ENCODE peak calls at places on chromosomes 2 and 18, in ten cellular contexts. S is activated naive CD4-positive, alpha-beta T cell; C is activated CD4-positive, alpha-beta T cell treated with anti-CD3 and anti-CD28 coated beads for 48 hours; P is breast epithelium; T is AG08396; A is epithelial cell of esophagus; Z is lung; G is NCI-H1092; L is T-helper 1 cell; V is H4. W is an unnamed sample.

GRCh38 chr2:71462056-71462605 is 8.8 kb downstream of the DYSF start:
- DNase-seq in T (no peak), L (no peak), A (no peak), S (no peak), Z (no peak), C (no peak), G (no peak), P (no peak), V (no peak), W (no peak)

GRCh38 chr2:173401716-173402326 is 47.1 kb downstream of the CDCA7 start:
- DNase-seq in Z (no peak), P (no peak), V (no peak), C (no peak), S (no peak), A (peak), T (no peak), L (no peak), G (no peak), W (no peak)

GRCh38 chr2:16717477-16717876 is 51.8 kb upstream of the CYRIA start:
- DNase-seq in S (no peak), C (no peak), G (no peak), Z (no peak), V (no peak), A (peak), P (no peak), L (no peak), T (no peak), W (no peak)

GRCh38 chr2:62382757-62383156 is 123.2 kb downstream of the TMEM17 start:
- DNase-seq in Z (no peak), T (no peak), P (no peak), V (no peak), G (no peak), C (no peak), A (no peak), S (no peak), L (no peak), W (no peak)

GRCh38 chr2:42457011-42457410 is 36.8 kb downstream of the KCNG3 start:
- DNase-seq in Z (no peak), G (no peak), L (no peak), A (no peak), V (no peak), P (no peak), T (no peak), C (no peak), S (no peak), W (no peak)

GRCh38 chr2:47864566-47864965 is 41.7 kb downstream of the FBXO11 start:
- DNase-seq in C (no peak), A (no peak), L (no peak), T (no peak), Z (no peak), P (no peak), V (no peak), G (no peak), S (no peak), W (no peak)

GRCh38 chr2:192413812-192414424 is 219.2 kb upstream of the TMEFF2 start:
- DNase-seq in L (no peak), C (no peak), Z (no peak), A (no peak), G (no peak), S (no peak), P (no peak), V (no peak), T (no peak), W (no peak)

GRCh38 chr2:199777315-199777714 is 73.7 kb downstream of the FTCDNL1 start:
- DNase-seq in G (no peak), Z (no peak), V (no peak), S (no peak), C (no peak), L (no peak), P (no peak), A (no peak), T (no peak), W (no peak)

GRCh38 chr2:33208400-33208799 is 261.6 kb downstream of the LTBP1 start:
- DNase-seq in Z (no peak), A (no peak), G (no peak), P (no peak), S (no peak), L (no peak), C (peak), T (no peak), V (no peak), W (no peak)

GRCh38 chr2:219571311-219572236 is at the start of gene OBSL1:
- DNase-seq in S (no peak), T (peak), L (no peak), Z (peak), C (peak), V (peak), A (peak), P (peak), G (peak), W (peak)

GRCh38 chr2:236986524-236987330 is 99.0 kb upstream of the COPS8 start:
- DNase-seq in A (peak), V (no peak), P (peak), S (no peak), C (no peak), Z (peak), G (peak), L (no peak), T (no peak), W (no peak)

GRCh38 chr2:174764281-174765063 is at the start of gene CHRNA1:
- DNase-seq in C (no peak), Z (no peak), V (peak), T (peak), P (no peak), G (peak), A (no peak), S (no peak), L (no peak), W (no peak)

GRCh38 chr18:12880532-12880892 is 3.5 kb downstream of the PTPN2 start:
- DNase-seq in V (no peak), G (no peak), T (no peak), Z (no peak), L (no peak), S (no peak), P (no peak), A (no peak), C (no peak), W (no peak)

GRCh38 chr18:7945882-7946281 is 378.8 kb downstream of the PTPRM start:
- DNase-seq in L (no peak), A (peak), S (no peak), G (no peak), C (no peak), V (peak), T (peak), Z (no peak), P (no peak), W (no peak)

GRCh38 chr2:235247001-235247400 is 246.8 kb upstream of the AGAP1 start:
- DNase-seq in A (no peak), P (no peak), C (no peak), G (no peak), T (no peak), V (no peak), L (no peak), S (no peak), Z (no peak), W (no peak)

GRCh38 chr2:126876631-126877030 is 22.1 kb upstream of the TEX51 start:
- DNase-seq in G (no peak), A (no peak), V (no peak), P (no peak), T (no peak), S (no peak), Z (no peak), L (no peak), C (no peak), W (no peak)

GRCh38 chr2:203908344-203909185 is 28.0 kb upstream of the ICOS start:
- DNase-seq in T (no peak), S (no peak), A (no peak), C (no peak), L (no peak), G (no peak), P (no peak), V (no peak), Z (no peak), W (no peak)

GRCh38 chr18:36419913-36420531 is 122.5 kb downstream of the FHOD3 start:
- DNase-seq in C (peak), A (peak), P (no peak), S (no peak), G (no peak), Z (no peak), V (peak), L (no peak), T (no peak), W (no peak)

GRCh38 chr2:176534798-176535479 is 265.7 kb downstream of the MTX2 start:
- DNase-seq in V (no peak), A (peak), T (no peak), G (peak), Z (no peak), P (no peak), L (no peak), C (no peak), S (no peak), W (no peak)

GRCh38 chr18:45844938-45845337 is 19.5 kb downstream of the SIGLEC15 start:
- DNase-seq in P (no peak), G (peak), L (no peak), T (no peak), S (no peak), A (no peak), C (no peak), Z (no peak), V (no peak), W (no peak)

GRCh38 chr2:98013407-98014042 is 17.8 kb upstream of the TMEM131 start:
- DNase-seq in S (no peak), G (no peak), A (no peak), L (no peak), Z (no peak), T (peak), V (peak), P (no peak), C (peak), W (no peak)

GRCh38 chr2:25417715-25418369 is 76.1 kb upstream of the DNMT3A start:
- DNase-seq in L (no peak), S (no peak), Z (no peak), P (no peak), G (no peak), V (no peak), C (peak), A (no peak), T (no peak), W (no peak)

GRCh38 chr2:65142515-65142914 is 12.6 kb upstream of the RAB1A start:
- DNase-seq in P (no peak), V (no peak), T (no peak), C (no peak), G (no peak), Z (no peak), S (no peak), A (peak), L (no peak), W (no peak)

GRCh38 chr2:196592331-196592911 is 47.1 kb upstream of the CCDC150 start:
- DNase-seq in S (no peak), A (peak), C (no peak), T (peak), L (no peak), G (peak), V (peak), P (peak), Z (no peak), W (peak)

GRCh38 chr2:15782009-15782751 is 158.2 kb upstream of the MYCN start:
- DNase-seq in Z (no peak), C (no peak), T (no peak), L (no peak), V (peak), S (no peak), G (no peak), A (peak), P (no peak), W (no peak)

GRCh38 chr2:59694176-59694575 is 859.3 kb downstream of the BCL11A start:
- DNase-seq in P (no peak), C (no peak), S (no peak), T (no peak), L (no peak), A (no peak), V (no peak), G (no peak), Z (no peak), W (no peak)

GRCh38 chr18:22387364-22387763 is 30.4 kb downstream of the CTAGE1 start:
- DNase-seq in L (no peak), G (no peak), S (no peak), A (no peak), P (no peak), V (no peak), T (no peak), Z (no peak), C (no peak), W (no peak)

GRCh38 chr2:37837576-37838335 is 87.3 kb upstream of the RMDN2 start:
- DNase-seq in S (no peak), C (no peak), A (no peak), T (no peak), Z (no peak), L (no peak), P (no peak), V (no peak), G (no peak), W (no peak)

GRCh38 chr2:128268611-128269357 is 49.9 kb downstream of the HS6ST1 start:
- DNase-seq in P (no peak), L (no peak), S (no peak), A (no peak), C (no peak), Z (no peak), G (no peak), V (no peak), T (no peak), W (no peak)

GRCh38 chr2:42049411-42050349 is 1.9 kb downstream of the PKDCC start:
- DNase-seq in C (no peak), A (no peak), G (no peak), S (no peak), V (no peak), L (no peak), Z (no peak), P (no peak), T (no peak), W (no peak)

GRCh38 chr2:74876081-74876886 is 42.4 kb downstream of the HK2 start:
- DNase-seq in V (peak), A (peak), S (peak), P (no peak), Z (no peak), G (no peak), C (peak), T (peak), L (no peak), W (peak)

GRCh38 chr18:63439334-63439733 is 17.1 kb upstream of the VPS4B start:
- DNase-seq in C (peak), T (peak), L (no peak), V (peak), G (peak), S (peak), Z (peak), A (peak), P (no peak), W (peak)

GRCh38 chr2:136126021-136126420 is 8.1 kb upstream of the CXCR4 start:
- DNase-seq in P (no peak), A (no peak), L (no peak), S (no peak), V (no peak), C (no peak), G (no peak), T (no peak), Z (no peak), W (no peak)

GRCh38 chr2:190328748-190329147 is 9.1 kb upstream of the HIBCH start:
- DNase-seq in Z (no peak), S (no peak), G (no peak), C (no peak), T (no peak), P (no peak), L (no peak), A (peak), V (no peak), W (no peak)

W was measured in occipital lobe.